ENCODE peak calls at places on chromosome X, in nine cellular contexts. N is spleen, T is brain microvascular endothelial cell, W is upper lobe of left lung, R is AG04450, H is testis, B is OCI-LY7, U is Peyer's patch, L is BJ. K is an unnamed sample.
A peak's percentile ranks its signal among the peaks of the same experiment; 100 is the strongest.

GRCh38 chrX:155314260-155314659 is 20.2 kb downstream of the CLIC2 start:
- DNase-seq in R (no peak), L (no peak), W (no peak), U (no peak), B (no peak), T (no peak), N (no peak), H (no peak), K (no peak)

GRCh38 chrX:110182865-110183264 is 135.0 kb downstream of the AMMECR1 start:
- DNase-seq in B (no peak), L (no peak), T (no peak), U (no peak), N (peak; percentile 41), H (no peak), W (no peak), R (no peak), K (no peak)

GRCh38 chrX:71181558-71181909 is 36.9 kb downstream of the NLGN3 start:
- DNase-seq in N (no peak), L (no peak), W (no peak), T (no peak), H (peak; percentile 26), R (no peak), B (peak; percentile 57), U (peak; percentile 59), K (no peak)

GRCh38 chrX:37905436-37906147 is 58.2 kb upstream of the DYNLT3 start:
- DNase-seq in T (peak; percentile 12), R (no peak), W (peak; percentile 70), N (no peak), B (no peak), U (no peak), H (no peak), L (no peak), K (peak; percentile 4)

GRCh38 chrX:41334866-41335589 is 1.1 kb downstream of the DDX3X start:
- DNase-seq in B (peak; percentile 68), R (no peak), N (peak; percentile 92), W (no peak), L (no peak), U (peak; percentile 81), T (peak; percentile 29), H (peak; percentile 63), K (peak; percentile 32)

GRCh38 chrX:15758140-15758539 is 20.1 kb downstream of the CA5B start:
- DNase-seq in H (no peak), B (no peak), R (no peak), N (no peak), U (no peak), W (no peak), L (no peak), T (no peak), K (no peak)

GRCh38 chrX:131397891-131398290 is 108.8 kb upstream of the IGSF1 start:
- DNase-seq in N (no peak), B (peak; percentile 32), U (no peak), R (no peak), T (no peak), H (no peak), W (no peak), L (no peak), K (no peak)

GRCh38 chrX:151393514-151393913 is 3.5 kb upstream of the VMA21 start:
- DNase-seq in R (no peak), L (no peak), B (peak; percentile 39), N (no peak), T (no peak), U (peak; percentile 55), W (no peak), H (no peak), K (no peak)

GRCh38 chrX:73562458-73562857 is 539 bp upstream of the CHIC1 start:
- DNase-seq in R (no peak), H (no peak), L (no peak), N (no peak), W (no peak), T (no peak), B (peak; percentile 0), U (no peak), K (no peak)

GRCh38 chrX:110409925-110410324 is 51.3 kb downstream of the RTL9 start:
- DNase-seq in B (no peak), H (no peak), N (no peak), U (no peak), L (no peak), R (no peak), W (no peak), T (peak; percentile 61), K (peak; percentile 82)

GRCh38 chrX:101219116-101219839 is at the start of gene DRP2:
- DNase-seq in L (no peak), H (no peak), U (no peak), N (no peak), B (no peak), T (no peak), W (no peak), R (no peak), K (peak; percentile 45)

GRCh38 chrX:45261005-45261404 is 60.3 kb upstream of the DIPK2B start:
- DNase-seq in B (no peak), U (no peak), W (no peak), L (no peak), R (no peak), H (no peak), N (no peak), T (no peak), K (no peak)
- H3K4me3 ChIP-seq in B (no peak overlapping the region), U (no peak overlapping the region), W (no peak overlapping the region), L (no peak overlapping the region), R (no peak overlapping the region), H (no peak overlapping the region), N (no peak overlapping the region), T (no peak overlapping the region), K (no peak overlapping the region)

GRCh38 chrX:54439967-54440871 is at the start of gene TSR2:
- DNase-seq in T (peak; percentile 89), R (peak; percentile 65), B (peak; percentile 86), H (peak; percentile 91), W (peak; percentile 91), N (peak; percentile 94), U (peak; percentile 91), L (peak; percentile 44), K (peak; percentile 86)
- TF ChIP-seq CTCF in T (peak; percentile 34), R (peak; percentile 31), B (peak; percentile 56), H (no peak), W (no peak), N (no peak), U (no peak), L (no peak), K (no peak)

GRCh38 chrX:281166-281999 is at the start of gene PLCXD1:
- DNase-seq in R (peak; percentile 21), W (no peak), L (no peak), N (peak; percentile 76), B (peak; percentile 84), T (no peak), U (no peak), H (peak; percentile 50), K (peak; percentile 44)
- H3K4me3 ChIP-seq in R (peak within 1 kb of the TSS; percentile 63), W (no peak within 1 kb of the TSS), L (peak within 1 kb of the TSS; percentile 19), N (peak within 1 kb of the TSS; percentile 16), B (peak within 1 kb of the TSS; percentile 90), T (peak within 1 kb of the TSS; percentile 46), U (peak within 1 kb of the TSS; percentile 26), H (no peak within 1 kb of the TSS), K (peak within 1 kb of the TSS; percentile 30)

GRCh38 chrX:2967012-2967411 is 37.9 kb upstream of the ARSD start:
- DNase-seq in U (no peak), W (no peak), N (no peak), B (no peak), L (no peak), H (no peak), T (no peak), R (no peak), K (no peak)
- TF ChIP-seq CTCF in U (no peak), W (no peak), N (no peak), B (no peak), L (no peak), H (no peak), T (no peak), R (no peak), K (no peak)

K was measured in epithelial cell of esophagus.